ENCODE peak calls at places on chromosome 19, in seven cellular contexts. F is PC-3, K is OCI-LY7, O is SK-N-SH, J is HCT116, I is GM23338, A is Karpas-422. T is an unnamed sample. For H3K9me2, the result is how much of the 10 kb centered on the place peaks cover.

GRCh38 chr19:49689133-49690072 is at the start of gene ADM5:
- DNase-seq in I (peak), K (no peak), F (peak), O (peak), A (no peak), J (no peak), T (peak)

GRCh38 chr19:45477713-45478453 is 10.1 kb downstream of the FOSB start:
- DNase-seq in J (no peak), I (no peak), A (peak), F (peak), K (peak), O (no peak), T (peak)

GRCh38 chr19:17706750-17707181 is 12.5 kb upstream of the MAP1S start:
- DNase-seq in K (no peak), A (no peak), I (peak), O (peak), J (peak), F (no peak), T (peak)

GRCh38 chr19:12864721-12865715 is 16.2 kb downstream of the DNASE2 start:
- DNase-seq in K (no peak), I (no peak), A (peak), J (no peak), F (no peak), O (no peak), T (no peak)

GRCh38 chr19:38433268-38433733 is at the start of gene RYR1:
- DNase-seq in F (no peak), O (peak), I (peak), K (peak), J (peak), A (peak), T (peak)

GRCh38 chr19:58562126-58563033 is 4.0 kb upstream of the UBE2M start:
- DNase-seq in F (peak), K (no peak), I (peak), J (no peak), A (peak), O (peak), T (peak)

GRCh38 chr19:40682431-40682964 is 8.0 kb downstream of the NUMBL start:
- DNase-seq in I (no peak), K (no peak), F (no peak), A (no peak), J (no peak), O (no peak), T (no peak)

GRCh38 chr19:16614941-16615340 is 13.1 kb downstream of the MED26 start:
- DNase-seq in I (no peak), K (no peak), A (no peak), J (no peak), F (peak), O (no peak), T (no peak)

GRCh38 chr19:47372603-47373002 is 23.5 kb downstream of the DHX34 start:
- DNase-seq in O (no peak), A (peak), I (no peak), K (no peak), F (no peak), J (no peak), T (no peak)

GRCh38 chr19:45395524-45396388 is 9.1 kb downstream of the PPP1R13L start:
- DNase-seq in K (no peak), A (no peak), F (no peak), I (peak), O (no peak), J (no peak), T (no peak)

GRCh38 chr19:1700733-1701663 is 48.6 kb upstream of the TCF3 start:
- DNase-seq in F (no peak), K (no peak), I (no peak), O (peak), J (no peak), A (no peak), T (no peak)

GRCh38 chr19:1707240-1707639 is 46.1 kb upstream of the ONECUT3 start:
- DNase-seq in I (no peak), F (no peak), J (no peak), O (no peak), K (no peak), A (no peak), T (no peak)

GRCh38 chr19:1699998-1700732 is 47.8 kb upstream of the TCF3 start:
- DNase-seq in F (no peak), K (no peak), I (no peak), A (no peak), O (peak), J (no peak), T (no peak)

GRCh38 chr19:1704339-1704738 is 49.0 kb upstream of the ONECUT3 start:
- DNase-seq in F (no peak), I (no peak), A (no peak), O (no peak), K (no peak), J (no peak), T (no peak)

DNA sequence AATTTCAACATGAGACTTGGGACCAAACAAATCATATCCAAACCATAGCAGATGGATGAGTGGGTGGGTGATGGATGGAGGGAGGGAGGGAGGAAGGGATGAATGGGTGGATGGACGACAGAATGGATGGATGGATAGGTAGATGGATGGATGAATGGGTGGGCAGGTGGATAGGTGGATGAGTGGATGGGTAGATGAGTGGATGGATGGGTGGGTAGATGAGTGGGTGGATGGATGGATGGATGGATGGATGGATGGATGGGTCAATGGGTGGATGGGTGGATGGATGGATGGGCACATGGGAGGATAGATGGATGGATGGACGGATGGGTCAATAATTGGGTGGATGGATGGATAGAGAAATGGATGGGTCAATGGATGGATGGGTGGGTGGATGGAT is 47.9 kb upstream of the ONECUT3 start:
- DNase-seq in A (no peak), K (no peak), O (no peak), F (no peak), I (no peak), J (no peak), T (no peak)
- H3K9me2 ChIP-seq in A (under half), K (under half), O (under half), F (under half), I (under half), J (under half), T (under half)

DNA sequence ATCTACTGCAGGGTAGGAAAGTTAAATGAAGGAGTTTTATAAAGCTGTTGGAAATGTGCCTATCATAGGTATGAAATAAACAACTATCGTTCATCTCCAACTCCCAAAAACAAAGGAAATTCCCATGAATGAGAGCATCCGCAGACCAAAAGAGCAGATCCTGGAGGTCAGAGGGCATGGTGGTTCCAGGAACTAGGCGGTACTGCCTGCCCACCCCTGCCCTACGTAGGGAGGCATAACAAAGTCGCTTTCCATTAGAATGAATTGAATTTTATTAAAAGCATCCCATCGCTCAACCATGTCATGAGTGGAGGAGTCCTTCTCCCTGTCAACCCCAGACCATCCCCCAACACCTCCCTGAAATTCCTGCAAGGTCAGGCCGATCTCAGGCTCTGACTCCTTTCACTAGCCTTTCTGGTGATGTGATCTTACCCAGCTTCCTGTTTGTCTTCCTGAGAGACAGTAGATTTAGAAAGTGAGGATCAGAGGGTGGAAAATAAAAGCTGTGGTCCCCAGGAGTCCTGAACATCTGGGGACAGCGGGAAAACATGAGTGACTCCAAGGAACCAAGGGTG is at the start of gene CLEC4M:
- DNase-seq in A (no peak), J (no peak), K (no peak), I (no peak), O (no peak), F (no peak), T (no peak)
- H3K9me2 ChIP-seq in A (under half), J (under half), K (under half), I (under half), O (under half), F (under half), T (under half)

DNA sequence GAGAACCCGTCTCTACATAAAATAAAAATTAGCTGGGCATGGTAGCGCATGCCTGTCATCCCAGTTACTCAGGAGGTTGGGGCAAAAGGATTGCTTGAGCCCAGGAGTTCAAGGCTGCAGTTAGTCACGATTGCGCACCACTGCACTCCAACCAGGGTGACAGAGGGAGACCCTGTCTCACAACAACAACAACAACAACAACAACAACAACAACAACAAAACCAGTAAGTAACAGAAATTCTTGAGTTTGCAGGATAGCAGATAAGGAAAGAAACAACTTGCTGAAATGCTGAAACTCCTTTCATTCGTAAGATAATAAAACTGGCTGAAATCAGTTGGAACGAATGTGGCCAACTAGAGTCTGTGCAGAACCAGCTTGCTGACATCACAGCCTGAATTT is 23.1 kb upstream of the URI1 start:
- DNase-seq in F (no peak), A (no peak), I (no peak), K (no peak), O (no peak), J (no peak), T (no peak)
- H3K9me2 ChIP-seq in F (under half), A (under half), I (under half), K (under half), O (under half), J (under half), T (under half)

GRCh38 chr19:34335914-34336313 is 29.1 kb upstream of the GPI start:
- DNase-seq in F (no peak), K (no peak), A (no peak), J (no peak), O (no peak), I (no peak), T (no peak)
- H3K9me2 ChIP-seq in F (under half), K (under half), A (under half), J (under half), O (under half), I (under half), T (under half)

GRCh38 chr19:21352830-21353229 is 6.0 kb upstream of the ZNF738 start:
- DNase-seq in F (no peak), J (no peak), O (no peak), K (no peak), I (no peak), A (no peak), T (no peak)
- H3K9me2 ChIP-seq in F (under half), J (under half), O (under half), K (under half), I (under half), A (under half), T (under half)

DNA sequence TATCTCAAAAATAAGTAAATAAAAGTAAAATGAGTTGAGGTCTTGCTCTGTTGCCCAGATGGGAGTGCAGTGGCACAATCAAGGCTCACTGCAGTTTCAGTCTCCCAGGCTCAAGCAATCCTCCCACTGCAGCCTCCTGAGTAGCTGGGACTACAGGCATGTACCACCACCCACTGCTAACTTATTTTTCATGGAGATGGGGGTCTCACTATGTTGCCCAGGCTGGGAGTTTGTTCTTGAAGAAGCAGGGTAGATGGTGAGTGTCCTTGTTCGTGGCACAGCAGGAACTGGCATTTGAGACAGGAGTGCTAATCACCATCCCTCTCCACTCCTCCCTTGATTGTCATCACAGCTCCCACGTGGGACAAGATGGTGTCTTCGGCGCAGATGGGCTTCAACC is 3.5 kb downstream of the NLRP2 start:
- DNase-seq in I (no peak), O (no peak), K (no peak), A (no peak), J (no peak), F (no peak), T (no peak)
- H3K9me2 ChIP-seq in I (under half), O (under half), K (under half), A (under half), J (under half), F (under half), T (under half)

GRCh38 chr19:2722541-2723344 is 1.6 kb upstream of the DIRAS1 start:
- DNase-seq in J (no peak), K (no peak), F (peak), O (peak), I (peak), A (no peak), T (peak)
- H3K9me2 ChIP-seq in J (under half), K (under half), F (under half), O (under half), I (under half), A (under half), T (under half)

DNA sequence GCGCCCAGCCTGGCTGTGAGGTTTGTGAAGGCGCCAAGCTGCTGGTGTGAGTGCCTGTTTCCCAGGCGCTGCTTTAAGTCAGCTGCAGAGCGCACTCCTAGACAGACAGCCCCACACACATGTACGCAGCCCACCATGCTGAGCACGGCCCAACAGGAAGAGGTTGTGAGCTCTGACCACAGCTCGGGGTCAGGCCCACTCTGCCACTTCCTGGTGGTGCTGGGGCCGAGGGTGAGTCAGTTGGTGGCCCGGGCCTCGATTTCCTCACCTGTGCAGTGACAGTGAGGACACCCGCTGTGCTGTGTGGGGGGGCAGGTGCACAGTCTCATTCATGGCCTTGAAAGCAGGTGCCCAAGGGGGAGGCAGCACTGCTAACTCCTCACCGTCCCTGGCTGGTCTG is 106.7 kb downstream of the KDM4B start:
- DNase-seq in J (no peak), O (no peak), K (no peak), F (no peak), A (no peak), I (no peak), T (no peak)
- H3K9me2 ChIP-seq in J (under half), O (under half), K (under half), F (under half), A (under half), I (under half), T (under half)

DNA sequence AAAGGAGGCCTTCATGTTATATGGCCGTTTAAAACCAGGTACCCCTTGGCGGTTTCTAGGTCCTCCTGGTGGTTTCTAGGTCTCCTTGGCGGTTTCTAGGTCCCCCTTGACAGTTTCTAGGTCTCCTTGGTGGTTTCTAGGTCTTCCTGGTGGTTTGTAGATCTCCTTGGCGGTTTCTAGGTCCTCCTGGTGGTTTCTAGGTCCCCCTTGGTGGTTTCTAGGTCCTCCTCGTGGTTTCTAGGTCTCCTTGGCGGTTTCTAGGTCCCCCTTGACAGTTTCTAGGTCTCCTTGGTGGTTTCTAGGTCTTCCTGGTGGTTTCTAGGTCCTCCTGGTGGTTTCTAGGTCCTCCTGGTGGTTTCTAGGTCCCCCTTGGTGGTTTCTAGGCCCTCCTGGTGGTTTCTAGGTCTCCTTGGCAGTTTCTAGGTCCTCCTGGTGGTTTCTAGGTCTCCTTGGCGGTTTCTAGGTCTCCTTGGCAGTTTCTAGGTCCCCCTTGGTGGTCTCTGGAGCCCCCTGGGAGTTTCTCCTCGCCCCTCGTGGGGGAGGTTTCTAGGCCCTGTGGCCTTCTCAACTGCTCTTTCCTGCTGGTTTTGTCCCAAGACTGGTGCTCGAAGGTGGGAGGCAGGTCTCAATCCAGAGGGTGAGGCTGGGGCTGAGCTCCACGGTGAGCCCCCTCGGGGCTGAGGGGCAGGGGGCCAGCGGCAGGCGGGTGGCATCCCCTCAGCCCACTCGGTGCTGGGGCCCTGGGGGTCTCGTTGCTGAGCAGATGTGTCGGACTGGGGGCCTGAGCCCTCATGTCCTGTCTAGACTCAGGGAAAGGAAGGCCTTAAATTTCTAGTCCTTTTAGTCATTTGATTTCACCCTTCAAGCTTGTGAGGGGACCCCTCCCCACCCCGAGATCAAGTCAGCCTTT is 8.0 kb downstream of the HCN2 start:
- DNase-seq in F (no peak), O (no peak), K (no peak), I (no peak), A (peak), J (peak), T (no peak)
- H3K9me2 ChIP-seq in F (under half), O (under half), K (under half), I (under half), A (under half), J (under half), T (under half)

DNA sequence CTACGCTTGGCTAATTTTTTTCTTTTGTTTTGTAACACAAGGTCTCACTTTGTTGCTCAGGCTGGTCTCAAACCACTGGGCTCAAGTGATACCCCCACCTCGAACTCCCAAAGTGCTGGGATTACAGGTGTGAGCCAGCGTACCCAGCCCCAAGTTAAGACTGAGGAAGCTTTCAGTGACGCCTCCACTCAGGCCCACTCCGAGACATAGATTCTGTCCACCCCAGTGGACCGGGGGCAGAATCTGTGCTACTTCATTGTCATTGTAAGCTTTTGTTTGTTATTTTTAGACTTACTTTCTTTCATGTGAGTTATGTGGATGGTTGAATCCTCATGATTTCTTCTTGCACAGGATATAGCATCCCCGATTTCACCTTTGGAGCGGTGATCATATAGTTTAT is 156.9 kb upstream of the TSHZ3 start:
- DNase-seq in O (no peak), I (no peak), K (no peak), J (no peak), A (no peak), F (no peak), T (no peak)
- H3K9me2 ChIP-seq in O (under half), I (under half), K (under half), J (under half), A (under half), F (under half), T (under half)

T was measured in GM23248.